ENCODE peak calls at places on chromosomes 4 and X, in five cellular contexts. One of them, this sample, is unnamed.

GRCh38 chr4:140252144-140252741 is 98.3 kb upstream of the MAML3 start:
- DNase-seq in heart right ventricle: peak; percentile 15
- DNase-seq in NCI-H460: no peak
- DNase-seq in choroid plexus epithelial cell: peak; percentile 30
- DNase-seq in uterus: peak; percentile 47
- DNase-seq in this sample: no peak

GRCh38 chrX:106959897-106960296 is 39.7 kb downstream of the CLDN2 start:
- DNase-seq in heart right ventricle: no peak
- DNase-seq in NCI-H460: peak; percentile 30
- DNase-seq in choroid plexus epithelial cell: peak; percentile 72
- DNase-seq in uterus: no peak
- DNase-seq in this sample: no peak

GRCh38 chrX:22397566-22397965 is 124.9 kb downstream of the CBLL2 start:
- DNase-seq in heart right ventricle: no peak
- DNase-seq in NCI-H460: no peak
- DNase-seq in choroid plexus epithelial cell: no peak
- DNase-seq in uterus: no peak
- DNase-seq in this sample: no peak

GRCh38 chr4:75169020-75169814 is 236.3 kb downstream of the PARM1 start:
- DNase-seq in heart right ventricle: no peak
- DNase-seq in NCI-H460: no peak
- DNase-seq in choroid plexus epithelial cell: no peak
- DNase-seq in uterus: no peak
- DNase-seq in this sample: no peak

GRCh38 chr4:99234331-99235010 is 15.4 kb upstream of the ADH6 start:
- DNase-seq in heart right ventricle: no peak
- DNase-seq in NCI-H460: no peak
- DNase-seq in choroid plexus epithelial cell: no peak
- DNase-seq in uterus: no peak
- DNase-seq in this sample: no peak

GRCh38 chr4:21032246-21032645 is 332.0 kb downstream of the PACRGL start:
- DNase-seq in heart right ventricle: no peak
- DNase-seq in NCI-H460: no peak
- DNase-seq in choroid plexus epithelial cell: peak; percentile 25
- DNase-seq in uterus: no peak
- DNase-seq in this sample: no peak

GRCh38 chr4:151318310-151319006 is 6.9 kb downstream of the SH3D19 start:
- DNase-seq in heart right ventricle: no peak
- DNase-seq in NCI-H460: no peak
- DNase-seq in choroid plexus epithelial cell: no peak
- DNase-seq in uterus: no peak
- DNase-seq in this sample: no peak

GRCh38 chr4:73172166-73172565 is 86.4 kb downstream of the ANKRD17 start:
- DNase-seq in heart right ventricle: no peak
- DNase-seq in NCI-H460: no peak
- DNase-seq in choroid plexus epithelial cell: peak; percentile 62
- DNase-seq in uterus: no peak
- DNase-seq in this sample: no peak

GRCh38 chrX:78124304-78124703 is 15.1 kb downstream of the TAF9B start:
- DNase-seq in heart right ventricle: no peak
- DNase-seq in NCI-H460: no peak
- DNase-seq in choroid plexus epithelial cell: peak; percentile 34
- DNase-seq in uterus: no peak
- DNase-seq in this sample: no peak

This sample was measured in neuronal stem cell.